ENCODE peak calls at places on chromosomes 4 and X, in nine cellular contexts. One of them, this sample, is unnamed.

GRCh38 chr4:44118971-44119680 is 329.5 kb downstream of the KCTD8 start:
- DNase-seq in NCI-H1436: no peak
- DNase-seq in stimulated activated CD4-positive, alpha-beta T cell treated with anti-CD3 and anti-CD28 coated beads, Interleukin-12 subunit alpha, Interleukin-12 subunit beta, amount 100 ng/mL, for 4 hours: no peak
- DNase-seq in M059J: no peak
- DNase-seq in HFF-Myc: no peak
- DNase-seq in H4: no peak
- DNase-seq in mucosa of gallbladder: no peak
- DNase-seq in choroid plexus epithelial cell: peak; percentile 4
- DNase-seq in endodermal cell: no peak
- DNase-seq in this sample: no peak

GRCh38 chrX:106479920-106480319 is 131.9 kb upstream of the RADX start:
- DNase-seq in stimulated activated CD4-positive, alpha-beta T cell treated with anti-CD3 and anti-CD28 coated beads, Interleukin-12 subunit alpha, Interleukin-12 subunit beta, amount 100 ng/mL, for 4 hours: no peak
- DNase-seq in M059J: no peak
- DNase-seq in choroid plexus epithelial cell: no peak
- DNase-seq in NCI-H1436: no peak
- DNase-seq in H4: no peak
- DNase-seq in HFF-Myc: no peak
- DNase-seq in endodermal cell: no peak
- DNase-seq in mucosa of gallbladder: no peak
- DNase-seq in this sample: no peak

GRCh38 chr4:153039542-153040185 is 103.5 kb downstream of the FHDC1 start:
- DNase-seq in choroid plexus epithelial cell: no peak
- DNase-seq in NCI-H1436: no peak
- DNase-seq in HFF-Myc: no peak
- DNase-seq in M059J: no peak
- DNase-seq in stimulated activated CD4-positive, alpha-beta T cell treated with anti-CD3 and anti-CD28 coated beads, Interleukin-12 subunit alpha, Interleukin-12 subunit beta, amount 100 ng/mL, for 4 hours: no peak
- DNase-seq in endodermal cell: no peak
- DNase-seq in H4: no peak
- DNase-seq in mucosa of gallbladder: no peak
- DNase-seq in this sample: no peak

GRCh38 chrX:135345328-135345645 is 36.0 kb downstream of the ETDC start:
- DNase-seq in HFF-Myc: no peak
- DNase-seq in H4: peak; percentile 16
- DNase-seq in mucosa of gallbladder: no peak
- DNase-seq in NCI-H1436: no peak
- DNase-seq in endodermal cell: no peak
- DNase-seq in stimulated activated CD4-positive, alpha-beta T cell treated with anti-CD3 and anti-CD28 coated beads, Interleukin-12 subunit alpha, Interleukin-12 subunit beta, amount 100 ng/mL, for 4 hours: no peak
- DNase-seq in choroid plexus epithelial cell: peak; percentile 52
- DNase-seq in M059J: peak; percentile 84
- DNase-seq in this sample: no peak

GRCh38 chrX:56114437-56114787 is 117.7 kb upstream of the KLF8 start:
- DNase-seq in NCI-H1436: no peak
- DNase-seq in H4: no peak
- DNase-seq in M059J: no peak
- DNase-seq in stimulated activated CD4-positive, alpha-beta T cell treated with anti-CD3 and anti-CD28 coated beads, Interleukin-12 subunit alpha, Interleukin-12 subunit beta, amount 100 ng/mL, for 4 hours: no peak
- DNase-seq in choroid plexus epithelial cell: no peak
- DNase-seq in endodermal cell: no peak
- DNase-seq in mucosa of gallbladder: no peak
- DNase-seq in HFF-Myc: no peak
- DNase-seq in this sample: no peak

GRCh38 chr4:176238819-176239218 is 30.2 kb downstream of the ASB5 start:
- DNase-seq in H4: peak; percentile 78
- DNase-seq in endodermal cell: no peak
- DNase-seq in HFF-Myc: no peak
- DNase-seq in choroid plexus epithelial cell: peak; percentile 33
- DNase-seq in M059J: peak; percentile 72
- DNase-seq in NCI-H1436: no peak
- DNase-seq in stimulated activated CD4-positive, alpha-beta T cell treated with anti-CD3 and anti-CD28 coated beads, Interleukin-12 subunit alpha, Interleukin-12 subunit beta, amount 100 ng/mL, for 4 hours: no peak
- DNase-seq in mucosa of gallbladder: no peak
- DNase-seq in this sample: no peak

GRCh38 chrX:49878834-49879655 is at the start of gene USP27X:
- DNase-seq in NCI-H1436: peak; percentile 72
- DNase-seq in H4: peak; percentile 83
- DNase-seq in choroid plexus epithelial cell: peak; percentile 83
- DNase-seq in stimulated activated CD4-positive, alpha-beta T cell treated with anti-CD3 and anti-CD28 coated beads, Interleukin-12 subunit alpha, Interleukin-12 subunit beta, amount 100 ng/mL, for 4 hours: peak; percentile 58
- DNase-seq in HFF-Myc: peak; percentile 42
- DNase-seq in M059J: peak; percentile 83
- DNase-seq in mucosa of gallbladder: peak; percentile 55
- DNase-seq in endodermal cell: peak; percentile 88
- DNase-seq in this sample: peak; percentile 88

GRCh38 chr4:94076498-94076897 is 131.2 kb upstream of the SMARCAD1 start:
- DNase-seq in endodermal cell: no peak
- DNase-seq in choroid plexus epithelial cell: no peak
- DNase-seq in mucosa of gallbladder: no peak
- DNase-seq in NCI-H1436: no peak
- DNase-seq in M059J: no peak
- DNase-seq in stimulated activated CD4-positive, alpha-beta T cell treated with anti-CD3 and anti-CD28 coated beads, Interleukin-12 subunit alpha, Interleukin-12 subunit beta, amount 100 ng/mL, for 4 hours: no peak
- DNase-seq in H4: no peak
- DNase-seq in HFF-Myc: no peak
- DNase-seq in this sample: no peak

GRCh38 chrX:149198980-149199732 is 305.9 kb downstream of the IDS start:
- DNase-seq in mucosa of gallbladder: no peak
- DNase-seq in choroid plexus epithelial cell: no peak
- DNase-seq in endodermal cell: no peak
- DNase-seq in stimulated activated CD4-positive, alpha-beta T cell treated with anti-CD3 and anti-CD28 coated beads, Interleukin-12 subunit alpha, Interleukin-12 subunit beta, amount 100 ng/mL, for 4 hours: no peak
- DNase-seq in M059J: no peak
- DNase-seq in HFF-Myc: no peak
- DNase-seq in NCI-H1436: no peak
- DNase-seq in H4: no peak
- DNase-seq in this sample: no peak

GRCh38 chrX:1026263-1027015 is 186.0 kb downstream of the CRLF2 start:
- DNase-seq in endodermal cell: no peak
- DNase-seq in NCI-H1436: no peak
- DNase-seq in M059J: no peak
- DNase-seq in mucosa of gallbladder: no peak
- DNase-seq in H4: no peak
- DNase-seq in HFF-Myc: no peak
- DNase-seq in stimulated activated CD4-positive, alpha-beta T cell treated with anti-CD3 and anti-CD28 coated beads, Interleukin-12 subunit alpha, Interleukin-12 subunit beta, amount 100 ng/mL, for 4 hours: no peak
- DNase-seq in choroid plexus epithelial cell: no peak
- DNase-seq in this sample: no peak

GRCh38 chr4:41141910-41142309 is 72.4 kb downstream of the APBB2 start:
- DNase-seq in M059J: peak; percentile 89
- DNase-seq in choroid plexus epithelial cell: peak; percentile 56
- DNase-seq in mucosa of gallbladder: no peak
- DNase-seq in H4: no peak
- DNase-seq in HFF-Myc: no peak
- DNase-seq in stimulated activated CD4-positive, alpha-beta T cell treated with anti-CD3 and anti-CD28 coated beads, Interleukin-12 subunit alpha, Interleukin-12 subunit beta, amount 100 ng/mL, for 4 hours: no peak
- DNase-seq in NCI-H1436: no peak
- DNase-seq in endodermal cell: no peak
- DNase-seq in this sample: no peak

GRCh38 chr4:43379001-43379400 is 486.5 kb downstream of the GRXCR1 start:
- DNase-seq in mucosa of gallbladder: no peak
- DNase-seq in choroid plexus epithelial cell: no peak
- DNase-seq in NCI-H1436: no peak
- DNase-seq in H4: no peak
- DNase-seq in endodermal cell: no peak
- DNase-seq in M059J: no peak
- DNase-seq in HFF-Myc: no peak
- DNase-seq in stimulated activated CD4-positive, alpha-beta T cell treated with anti-CD3 and anti-CD28 coated beads, Interleukin-12 subunit alpha, Interleukin-12 subunit beta, amount 100 ng/mL, for 4 hours: no peak
- DNase-seq in this sample: no peak

GRCh38 chr4:125368684-125369083 is 53.9 kb downstream of the FAT4 start:
- DNase-seq in mucosa of gallbladder: no peak
- DNase-seq in stimulated activated CD4-positive, alpha-beta T cell treated with anti-CD3 and anti-CD28 coated beads, Interleukin-12 subunit alpha, Interleukin-12 subunit beta, amount 100 ng/mL, for 4 hours: no peak
- DNase-seq in M059J: peak; percentile 54
- DNase-seq in NCI-H1436: no peak
- DNase-seq in endodermal cell: no peak
- DNase-seq in choroid plexus epithelial cell: peak; percentile 94
- DNase-seq in HFF-Myc: peak; percentile 53
- DNase-seq in H4: peak; percentile 29
- DNase-seq in this sample: no peak

GRCh38 chrX:104370089-104370488 is 115.4 kb upstream of the ESX1 start:
- DNase-seq in HFF-Myc: no peak
- DNase-seq in H4: peak; percentile 7
- DNase-seq in endodermal cell: peak; percentile 64
- DNase-seq in stimulated activated CD4-positive, alpha-beta T cell treated with anti-CD3 and anti-CD28 coated beads, Interleukin-12 subunit alpha, Interleukin-12 subunit beta, amount 100 ng/mL, for 4 hours: no peak
- DNase-seq in M059J: peak; percentile 26
- DNase-seq in NCI-H1436: no peak
- DNase-seq in mucosa of gallbladder: peak; percentile 58
- DNase-seq in choroid plexus epithelial cell: peak; percentile 37
- DNase-seq in this sample: peak; percentile 81

GRCh38 chrX:150649096-150649870 is 43.9 kb upstream of the MTMR1 start:
- DNase-seq in HFF-Myc: no peak
- DNase-seq in endodermal cell: no peak
- DNase-seq in M059J: peak; percentile 31
- DNase-seq in NCI-H1436: no peak
- DNase-seq in choroid plexus epithelial cell: peak; percentile 69
- DNase-seq in H4: no peak
- DNase-seq in stimulated activated CD4-positive, alpha-beta T cell treated with anti-CD3 and anti-CD28 coated beads, Interleukin-12 subunit alpha, Interleukin-12 subunit beta, amount 100 ng/mL, for 4 hours: no peak
- DNase-seq in mucosa of gallbladder: no peak
- DNase-seq in this sample: no peak

GRCh38 chrX:23732704-23733103 is 10.4 kb downstream of the ACOT9 start:
- DNase-seq in NCI-H1436: no peak
- DNase-seq in H4: no peak
- DNase-seq in M059J: no peak
- DNase-seq in stimulated activated CD4-positive, alpha-beta T cell treated with anti-CD3 and anti-CD28 coated beads, Interleukin-12 subunit alpha, Interleukin-12 subunit beta, amount 100 ng/mL, for 4 hours: no peak
- DNase-seq in endodermal cell: no peak
- DNase-seq in HFF-Myc: no peak
- DNase-seq in choroid plexus epithelial cell: no peak
- DNase-seq in mucosa of gallbladder: no peak
- DNase-seq in this sample: no peak

GRCh38 chr4:77203380-77204197 is 46.6 kb downstream of the CCNG2 start:
- DNase-seq in endodermal cell: peak; percentile 91
- DNase-seq in mucosa of gallbladder: peak; percentile 74
- DNase-seq in HFF-Myc: peak; percentile 27
- DNase-seq in H4: peak; percentile 48
- DNase-seq in NCI-H1436: peak; percentile 52
- DNase-seq in M059J: peak; percentile 68
- DNase-seq in choroid plexus epithelial cell: peak; percentile 92
- DNase-seq in stimulated activated CD4-positive, alpha-beta T cell treated with anti-CD3 and anti-CD28 coated beads, Interleukin-12 subunit alpha, Interleukin-12 subunit beta, amount 100 ng/mL, for 4 hours: peak; percentile 30
- DNase-seq in this sample: peak; percentile 87

GRCh38 chr4:168923526-168924194 is 86.4 kb downstream of the CBR4 start:
- DNase-seq in stimulated activated CD4-positive, alpha-beta T cell treated with anti-CD3 and anti-CD28 coated beads, Interleukin-12 subunit alpha, Interleukin-12 subunit beta, amount 100 ng/mL, for 4 hours: peak; percentile 21
- DNase-seq in choroid plexus epithelial cell: peak; percentile 92
- DNase-seq in NCI-H1436: peak; percentile 34
- DNase-seq in M059J: peak; percentile 56
- DNase-seq in HFF-Myc: peak; percentile 59
- DNase-seq in H4: peak; percentile 69
- DNase-seq in mucosa of gallbladder: peak; percentile 65
- DNase-seq in endodermal cell: peak; percentile 85
- DNase-seq in this sample: peak; percentile 65

GRCh38 chrX:55135171-55135570 is 46.4 kb downstream of the PAGE2 start:
- DNase-seq in endodermal cell: peak; percentile 54
- DNase-seq in H4: peak; percentile 29
- DNase-seq in choroid plexus epithelial cell: peak; percentile 68
- DNase-seq in M059J: peak; percentile 32
- DNase-seq in NCI-H1436: peak; percentile 1
- DNase-seq in HFF-Myc: peak; percentile 0
- DNase-seq in stimulated activated CD4-positive, alpha-beta T cell treated with anti-CD3 and anti-CD28 coated beads, Interleukin-12 subunit alpha, Interleukin-12 subunit beta, amount 100 ng/mL, for 4 hours: peak; percentile 7
- DNase-seq in mucosa of gallbladder: peak; percentile 24
- DNase-seq in this sample: peak; percentile 55

GRCh38 chrX:21004835-21005234 is 369.4 kb upstream of the CNKSR2 start:
- DNase-seq in choroid plexus epithelial cell: peak; percentile 2
- DNase-seq in stimulated activated CD4-positive, alpha-beta T cell treated with anti-CD3 and anti-CD28 coated beads, Interleukin-12 subunit alpha, Interleukin-12 subunit beta, amount 100 ng/mL, for 4 hours: no peak
- DNase-seq in HFF-Myc: no peak
- DNase-seq in M059J: peak; percentile 3
- DNase-seq in mucosa of gallbladder: no peak
- DNase-seq in NCI-H1436: no peak
- DNase-seq in endodermal cell: no peak
- DNase-seq in H4: peak; percentile 3
- DNase-seq in this sample: no peak

GRCh38 chr4:173420324-173420752 is 21.4 kb upstream of the SCRG1 start:
- DNase-seq in H4: no peak
- DNase-seq in stimulated activated CD4-positive, alpha-beta T cell treated with anti-CD3 and anti-CD28 coated beads, Interleukin-12 subunit alpha, Interleukin-12 subunit beta, amount 100 ng/mL, for 4 hours: no peak
- DNase-seq in mucosa of gallbladder: no peak
- DNase-seq in HFF-Myc: no peak
- DNase-seq in NCI-H1436: peak; percentile 34
- DNase-seq in choroid plexus epithelial cell: peak; percentile 43
- DNase-seq in M059J: peak; percentile 28
- DNase-seq in endodermal cell: no peak
- DNase-seq in this sample: no peak

GRCh38 chrX:35351795-35352483 is 409.3 kb downstream of the FAM47B start:
- DNase-seq in HFF-Myc: no peak
- DNase-seq in NCI-H1436: no peak
- DNase-seq in stimulated activated CD4-positive, alpha-beta T cell treated with anti-CD3 and anti-CD28 coated beads, Interleukin-12 subunit alpha, Interleukin-12 subunit beta, amount 100 ng/mL, for 4 hours: no peak
- DNase-seq in mucosa of gallbladder: no peak
- DNase-seq in choroid plexus epithelial cell: no peak
- DNase-seq in M059J: no peak
- DNase-seq in endodermal cell: no peak
- DNase-seq in H4: no peak
- DNase-seq in this sample: no peak

GRCh38 chr4:133150643-133151300 is 1.7 kb downstream of the PCDH10 start:
- DNase-seq in H4: peak; percentile 19
- DNase-seq in M059J: peak; percentile 42
- DNase-seq in mucosa of gallbladder: no peak
- DNase-seq in NCI-H1436: no peak
- DNase-seq in HFF-Myc: no peak
- DNase-seq in choroid plexus epithelial cell: peak; percentile 14
- DNase-seq in endodermal cell: peak; percentile 80
- DNase-seq in stimulated activated CD4-positive, alpha-beta T cell treated with anti-CD3 and anti-CD28 coated beads, Interleukin-12 subunit alpha, Interleukin-12 subunit beta, amount 100 ng/mL, for 4 hours: no peak
- DNase-seq in this sample: peak; percentile 74

GRCh38 chr4:185570727-185571126 is 35.4 kb upstream of the PDLIM3 start:
- DNase-seq in NCI-H1436: no peak
- DNase-seq in endodermal cell: no peak
- DNase-seq in M059J: no peak
- DNase-seq in stimulated activated CD4-positive, alpha-beta T cell treated with anti-CD3 and anti-CD28 coated beads, Interleukin-12 subunit alpha, Interleukin-12 subunit beta, amount 100 ng/mL, for 4 hours: no peak
- DNase-seq in H4: no peak
- DNase-seq in HFF-Myc: no peak
- DNase-seq in mucosa of gallbladder: no peak
- DNase-seq in choroid plexus epithelial cell: no peak
- DNase-seq in this sample: no peak

GRCh38 chrX:46903458-46904242 is 8.6 kb upstream of the JADE3 start:
- DNase-seq in endodermal cell: peak; percentile 92
- DNase-seq in H4: peak; percentile 72
- DNase-seq in NCI-H1436: peak; percentile 80
- DNase-seq in M059J: peak; percentile 82
- DNase-seq in choroid plexus epithelial cell: peak; percentile 74
- DNase-seq in mucosa of gallbladder: peak; percentile 77
- DNase-seq in stimulated activated CD4-positive, alpha-beta T cell treated with anti-CD3 and anti-CD28 coated beads, Interleukin-12 subunit alpha, Interleukin-12 subunit beta, amount 100 ng/mL, for 4 hours: peak; percentile 42
- DNase-seq in HFF-Myc: peak; percentile 24
- DNase-seq in this sample: peak; percentile 89

GRCh38 chr4:8090312-8090711 is 68.3 kb downstream of the ABLIM2 start:
- DNase-seq in M059J: peak; percentile 72
- DNase-seq in endodermal cell: no peak
- DNase-seq in choroid plexus epithelial cell: peak; percentile 41
- DNase-seq in HFF-Myc: no peak
- DNase-seq in mucosa of gallbladder: peak; percentile 26
- DNase-seq in stimulated activated CD4-positive, alpha-beta T cell treated with anti-CD3 and anti-CD28 coated beads, Interleukin-12 subunit alpha, Interleukin-12 subunit beta, amount 100 ng/mL, for 4 hours: no peak
- DNase-seq in NCI-H1436: no peak
- DNase-seq in H4: peak; percentile 47
- DNase-seq in this sample: no peak

GRCh38 chrX:56751071-56751470 is 22.0 kb downstream of the NBDY start:
- DNase-seq in NCI-H1436: no peak
- DNase-seq in choroid plexus epithelial cell: no peak
- DNase-seq in endodermal cell: no peak
- DNase-seq in HFF-Myc: no peak
- DNase-seq in M059J: peak; percentile 12
- DNase-seq in H4: no peak
- DNase-seq in stimulated activated CD4-positive, alpha-beta T cell treated with anti-CD3 and anti-CD28 coated beads, Interleukin-12 subunit alpha, Interleukin-12 subunit beta, amount 100 ng/mL, for 4 hours: no peak
- DNase-seq in mucosa of gallbladder: no peak
- DNase-seq in this sample: no peak